ENCODE peak calls at places on chromosomes 16 and 17, in eight cellular contexts. M, U, D, X, Q, G, H and T are unnamed samples. For H3K9me3, the result is how much of the 10 kb centered on the place peaks cover.

GRCh38 chr17:38353084-38353604 is 1.5 kb downstream of the SOCS7 start:
- DNase-seq in M (no peak), U (no peak), D (no peak), X (no peak), Q (no peak), G (no peak), H (no peak), T (no peak)

GRCh38 chr16:56451753-56452689 is 667 bp downstream of the OGFOD1 start:
- DNase-seq in M (peak), U (no peak), D (peak), X (no peak), Q (peak), G (peak), H (peak), T (no peak)

GRCh38 chr16:82061861-82062525 is 26.9 kb downstream of the HSD17B2 start:
- DNase-seq in M (no peak), U (no peak), D (no peak), X (no peak), Q (peak), G (no peak), H (peak), T (no peak)

GRCh38 chr17:4072487-4073157 is 70.2 kb downstream of the ZZEF1 start:
- DNase-seq in M (no peak), U (no peak), D (no peak), X (no peak), Q (peak), G (no peak), H (no peak), T (no peak)

GRCh38 chr16:78770353-78771091 is 671.1 kb downstream of the WWOX start:
- DNase-seq in M (peak), U (peak), D (peak), X (no peak), Q (no peak), G (peak), H (peak), T (peak)

GRCh38 chr16:53541326-53541725 is 38.3 kb upstream of the AKTIP start:
- DNase-seq in M (no peak), U (no peak), D (no peak), X (no peak), Q (peak), G (no peak), H (no peak), T (no peak)

GRCh38 chr16:23499801-23500200 is 10.5 kb downstream of the GGA2 start:
- DNase-seq in M (no peak), U (no peak), D (no peak), X (no peak), Q (no peak), G (no peak), H (no peak), T (peak)

GRCh38 chr16:57786632-57787518 is 15.4 kb downstream of the KIFC3 start:
- DNase-seq in M (peak), U (no peak), D (peak), X (no peak), Q (peak), G (peak), H (no peak), T (no peak)

GRCh38 chr17:73368085-73368631 is 56.4 kb upstream of the CDC42EP4 start:
- DNase-seq in M (no peak), U (no peak), D (no peak), X (no peak), Q (no peak), G (no peak), H (no peak), T (no peak)

GRCh38 chr16:81645303-81645702 is 133.8 kb upstream of the PLCG2 start:
- DNase-seq in M (peak), U (no peak), D (peak), X (peak), Q (peak), G (peak), H (no peak), T (peak)

GRCh38 chr16:81645925-81646324 is 133.2 kb upstream of the PLCG2 start:
- DNase-seq in M (no peak), U (no peak), D (no peak), X (no peak), Q (no peak), G (no peak), H (no peak), T (no peak)

GRCh38 chr16:20894388-20894787 is 5.8 kb downstream of the DCUN1D3 start:
- DNase-seq in M (no peak), U (no peak), D (no peak), X (no peak), Q (no peak), G (no peak), H (no peak), T (no peak)

GRCh38 chr16:17529982-17530760 is 59.4 kb upstream of the XYLT1 start:
- DNase-seq in M (no peak), U (no peak), D (no peak), X (no peak), Q (no peak), G (no peak), H (no peak), T (peak)

DNA sequence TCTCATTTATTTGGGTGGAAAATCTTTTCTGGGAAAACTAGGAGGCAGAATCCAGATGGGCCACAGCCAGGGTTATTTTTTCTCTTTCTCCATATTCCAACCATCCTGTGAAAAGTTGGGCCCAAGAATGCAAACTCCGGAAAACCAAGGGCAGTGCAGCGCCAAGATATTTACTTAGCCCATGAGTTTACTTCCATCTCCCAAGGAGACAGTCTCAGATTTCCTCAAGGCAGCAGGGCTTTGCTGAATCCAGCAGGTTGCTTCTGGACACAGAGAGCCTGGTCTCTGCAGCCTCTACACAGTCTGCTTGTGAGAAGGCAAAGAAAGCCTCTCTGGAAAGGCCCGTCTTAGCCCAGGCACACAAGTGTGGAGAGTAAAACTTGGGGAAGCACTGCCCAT is 15.7 kb downstream of the COPRS start:
- DNase-seq in M (no peak), U (no peak), D (no peak), X (no peak), Q (peak), G (no peak), H (no peak), T (no peak)
- H3K4me3 ChIP-seq in M (no peak), U (no peak), D (no peak), X (no peak), Q (no peak), G (no peak), H (no peak), T (no peak)

GRCh38 chr17:63475491-63476412 is 1.1 kb upstream of the ACE start:
- DNase-seq in M (no peak), U (no peak), D (no peak), X (no peak), Q (peak), G (no peak), H (no peak), T (peak)

GRCh38 chr17:63476494-63476856 is 386 bp upstream of the ACE start:
- DNase-seq in M (peak), U (no peak), D (no peak), X (no peak), Q (no peak), G (no peak), H (peak), T (no peak)

GRCh38 chr17:63477471-63478440 is 895 bp downstream of the ACE start:
- DNase-seq in M (no peak), U (no peak), D (no peak), X (no peak), Q (no peak), G (no peak), H (no peak), T (no peak)

GRCh38 chr17:63474914-63475460 is 1.9 kb upstream of the ACE start:
- DNase-seq in M (no peak), U (no peak), D (peak), X (no peak), Q (no peak), G (no peak), H (no peak), T (no peak)

DNA sequence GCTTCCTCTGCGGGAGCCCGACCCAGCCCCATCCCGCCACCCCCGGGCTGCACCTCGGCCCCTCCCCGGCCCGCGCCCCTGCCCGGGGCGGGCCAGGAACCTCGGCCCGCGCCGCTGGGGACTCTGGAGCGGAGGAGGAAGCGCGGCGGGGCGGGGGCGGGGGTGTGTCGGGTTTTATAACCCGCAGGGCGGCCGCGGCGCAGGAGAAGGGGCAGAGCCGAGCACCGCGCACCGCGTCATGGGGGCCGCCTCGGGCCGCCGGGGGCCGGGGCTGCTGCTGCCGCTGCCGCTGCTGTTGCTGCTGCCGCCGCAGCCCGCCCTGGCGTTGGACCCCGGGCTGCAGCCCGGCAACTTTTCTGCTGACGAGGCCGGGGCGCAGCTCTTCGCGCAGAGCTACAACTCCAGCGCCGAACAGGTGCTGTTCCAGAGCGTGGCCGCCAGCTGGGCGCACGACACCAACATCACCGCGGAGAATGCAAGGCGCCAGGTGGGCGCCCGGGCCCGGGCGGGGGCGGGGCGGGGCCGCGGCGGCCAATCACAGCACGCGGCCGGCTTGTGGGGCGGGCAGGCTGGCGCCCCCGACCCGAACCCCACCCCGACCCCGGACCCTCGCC is at the start of gene ACE:
- DNase-seq in M (peak), U (peak), D (peak), X (no peak), Q (peak), G (no peak), H (peak), T (no peak)
- TF ChIP-seq POLR2A in M (no peak), U (no peak), D (peak), X (no peak), Q (no peak), G (no peak), H (no peak), T (no peak)

DNA sequence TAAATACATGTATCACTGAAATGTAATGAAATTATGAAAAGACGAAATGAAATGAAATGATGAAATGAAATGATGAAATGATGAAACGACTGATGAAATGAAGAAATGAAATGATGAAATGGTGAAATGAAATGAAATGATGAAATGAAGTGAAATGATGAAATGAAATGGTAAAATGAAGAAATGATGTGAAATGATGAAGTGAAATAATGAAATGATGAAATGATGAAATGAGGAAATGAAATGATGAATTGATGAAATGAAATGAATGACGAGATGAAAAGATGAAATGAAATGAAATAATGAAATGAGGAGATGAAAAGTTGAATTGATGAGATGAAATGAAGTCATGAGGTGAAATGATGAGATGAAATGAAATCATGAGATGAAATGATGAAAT is 594.7 kb downstream of the TP53TG3F start:
- DNase-seq in M (no peak), U (no peak), D (no peak), X (no peak), Q (no peak), G (no peak), H (no peak), T (no peak)
- H3K9me3 ChIP-seq in M (under half), U (half or more), D (under half), X (under half), Q (under half), G (under half), H (under half), T (under half)

GRCh38 chr17:1299729-1300579 is 20.5 kb downstream of the TRARG1 start:
- DNase-seq in M (no peak), U (no peak), D (no peak), X (no peak), Q (no peak), G (no peak), H (no peak), T (no peak)
- H3K4me3 ChIP-seq in M (no peak), U (no peak), D (no peak), X (no peak), Q (no peak), G (no peak), H (no peak), T (no peak)

GRCh38 chr17:81536299-81537290 is 8.4 kb downstream of the FSCN2 start:
- DNase-seq in M (no peak), U (peak), D (no peak), X (no peak), Q (peak), G (peak), H (no peak), T (no peak)
- TF ChIP-seq POLR2A in M (no peak), U (no peak), D (no peak), X (no peak), Q (no peak), G (no peak), H (peak), T (no peak)

GRCh38 chr17:77706938-77707337 is 251.6 kb upstream of the TNRC6C start:
- DNase-seq in M (no peak), U (no peak), D (no peak), X (no peak), Q (no peak), G (no peak), H (no peak), T (no peak)
- H3K9me3 ChIP-seq in M (under half), U (under half), D (under half), X (under half), Q (under half), G (under half), H (under half), T (half or more)

GRCh38 chr16:2962334-2963073 is 1.6 kb upstream of the KREMEN2 start:
- DNase-seq in M (no peak), U (no peak), D (no peak), X (no peak), Q (no peak), G (no peak), H (no peak), T (peak)
- H3K4me3 ChIP-seq in M (no peak), U (no peak), D (no peak), X (peak), Q (no peak), G (no peak), H (peak), T (peak)